ENCODE peak calls at places on chromosomes 13 and 19, in eight cellular contexts. F is CD8-positive, alpha-beta memory T cell; Z is CD4-positive, CD25-positive, alpha-beta regulatory T cell; B is heart right ventricle; L is heart left ventricle; W is tibial nerve; N is SJSA1; P is Peyer's patch. D is an unnamed sample.

GRCh38 chr19:3038214-3038613 is 9.1 kb upstream of the TLE2 start:
- DNase-seq in F (no peak), Z (no peak), B (no peak), L (no peak), W (no peak), N (no peak), P (no peak), D (no peak)

GRCh38 chr19:32373614-32374295 is 28.3 kb downstream of the ZNF507 start:
- DNase-seq in F (no peak), Z (no peak), B (peak; percentile 42), L (no peak), W (no peak), N (peak; percentile 95), P (no peak), D (peak; percentile 89)

GRCh38 chr19:1672038-1672768 is 19.8 kb upstream of the TCF3 start:
- DNase-seq in F (peak; percentile 32), Z (peak; percentile 55), B (no peak), L (no peak), W (no peak), N (peak; percentile 15), P (peak; percentile 60), D (peak; percentile 28)

GRCh38 chr13:76048126-76048525 is 412.0 kb downstream of the LMO7 start:
- DNase-seq in F (no peak), Z (no peak), B (no peak), L (no peak), W (no peak), N (no peak), P (no peak), D (no peak)

GRCh38 chr19:48874309-48875135 is 2.3 kb downstream of the PPP1R15A start:
- DNase-seq in F (peak; percentile 34), Z (peak; percentile 22), B (no peak), L (peak; percentile 77), W (peak; percentile 31), N (no peak), P (peak; percentile 37), D (peak; percentile 81)

GRCh38 chr19:35468637-35469036 is 20.6 kb downstream of the FFAR2 start:
- DNase-seq in F (peak; percentile 65), Z (peak; percentile 59), B (peak; percentile 18), L (peak; percentile 73), W (peak; percentile 23), N (no peak), P (peak; percentile 59), D (peak; percentile 23)

GRCh38 chr13:86193281-86193680 is 394.1 kb upstream of the SLITRK6 start:
- DNase-seq in F (no peak), Z (no peak), B (no peak), L (no peak), W (no peak), N (no peak), P (no peak), D (no peak)

GRCh38 chr19:4101496-4101770 is 22.5 kb downstream of the MAP2K2 start:
- DNase-seq in F (no peak), Z (no peak), B (no peak), L (no peak), W (no peak), N (no peak), P (no peak), D (no peak)

GRCh38 chr13:36764536-36764935 is 54.5 kb upstream of the RFXAP start:
- DNase-seq in F (no peak), Z (no peak), B (no peak), L (no peak), W (no peak), N (no peak), P (no peak), D (no peak)

GRCh38 chr19:1651548-1652394 is 644 bp downstream of the TCF3 start:
- DNase-seq in F (peak; percentile 48), Z (peak; percentile 67), B (no peak), L (peak; percentile 69), W (peak; percentile 9), N (peak; percentile 62), P (peak; percentile 49), D (peak; percentile 24)

GRCh38 chr19:19531951-19532805 is 3.5 kb downstream of the YJEFN3 start:
- DNase-seq in F (peak; percentile 74), Z (peak; percentile 79), B (peak; percentile 74), L (peak; percentile 93), W (peak; percentile 89), N (peak; percentile 49), P (peak; percentile 81), D (peak; percentile 72)

GRCh38 chr13:93183302-93183701 is 43.3 kb upstream of the GPC6 start:
- DNase-seq in F (no peak), Z (no peak), B (no peak), L (no peak), W (no peak), N (no peak), P (no peak), D (no peak)

GRCh38 chr19:6490134-6490533 is 8.5 kb upstream of the DENND1C start:
- DNase-seq in F (no peak), Z (no peak), B (no peak), L (no peak), W (no peak), N (no peak), P (no peak), D (no peak)

GRCh38 chr19:4967738-4968461 is 1.0 kb upstream of the KDM4B start:
- DNase-seq in F (no peak), Z (no peak), B (no peak), L (no peak), W (no peak), N (no peak), P (no peak), D (peak; percentile 53)

GRCh38 chr13:95677564-95678386 is 836 bp downstream of the DNAJC3 start:
- DNase-seq in F (no peak), Z (peak; percentile 33), B (peak; percentile 51), L (no peak), W (no peak), N (no peak), P (peak; percentile 45), D (peak; percentile 3)

GRCh38 chr13:95676775-95677563 is at the start of gene DNAJC3:
- DNase-seq in F (peak; percentile 99), Z (peak; percentile 99), B (peak; percentile 98), L (peak; percentile 100), W (peak; percentile 94), N (peak; percentile 97), P (peak; percentile 98), D (peak; percentile 98)

GRCh38 chr13:95679722-95680121 is 2.8 kb downstream of the DNAJC3 start:
- DNase-seq in F (no peak), Z (no peak), B (no peak), L (no peak), W (no peak), N (no peak), P (no peak), D (no peak)

GRCh38 chr13:95676100-95676774 is 702 bp upstream of the DNAJC3 start:
- DNase-seq in F (peak; percentile 27), Z (peak; percentile 68), B (peak; percentile 10), L (no peak), W (peak; percentile 11), N (no peak), P (peak; percentile 47), D (peak; percentile 0)

DNA sequence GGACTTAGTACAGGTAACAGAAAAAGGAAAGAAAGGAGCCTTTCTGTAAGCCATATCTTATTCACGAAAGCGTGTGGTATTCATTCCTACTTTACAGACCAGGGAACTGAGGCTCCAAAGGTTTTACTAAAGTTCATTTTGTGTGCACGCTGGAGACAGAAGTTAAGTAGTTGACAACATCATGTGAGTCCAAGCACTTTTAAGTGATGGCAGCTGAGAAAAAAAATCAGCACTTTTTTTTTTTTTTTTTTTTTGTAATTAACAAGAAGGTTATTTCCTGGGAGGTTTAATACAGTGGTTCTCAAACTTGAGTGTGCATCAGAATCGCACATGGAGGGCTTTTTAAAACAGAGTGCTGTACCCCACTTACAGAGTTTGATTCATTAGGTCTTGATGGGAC is 2.0 kb downstream of the DNAJC3 start:
- DNase-seq in F (no peak), Z (peak; percentile 6), B (no peak), L (no peak), W (no peak), N (no peak), P (no peak), D (no peak)
- H3K4me3 ChIP-seq in F (no peak overlapping the region), Z (peak overlapping the region; percentile 96), B (peak overlapping the region; percentile 85), L (peak overlapping the region; percentile 88), W (no peak overlapping the region), N (no peak overlapping the region), P (no peak overlapping the region), D (no peak overlapping the region)

GRCh38 chr19:57686727-57687126 is 5.0 kb downstream of the ZNF551 start:
- DNase-seq in F (no peak), Z (no peak), B (no peak), L (no peak), W (no peak), N (no peak), P (no peak), D (no peak)

GRCh38 chr19:57687363-57688010 is 5.7 kb downstream of the ZNF551 start:
- DNase-seq in F (no peak), Z (no peak), B (no peak), L (no peak), W (no peak), N (no peak), P (no peak), D (no peak)

GRCh38 chr19:57688011-57688763 is 6.4 kb downstream of the ZNF551 start:
- DNase-seq in F (no peak), Z (no peak), B (no peak), L (no peak), W (no peak), N (no peak), P (no peak), D (no peak)

DNA sequence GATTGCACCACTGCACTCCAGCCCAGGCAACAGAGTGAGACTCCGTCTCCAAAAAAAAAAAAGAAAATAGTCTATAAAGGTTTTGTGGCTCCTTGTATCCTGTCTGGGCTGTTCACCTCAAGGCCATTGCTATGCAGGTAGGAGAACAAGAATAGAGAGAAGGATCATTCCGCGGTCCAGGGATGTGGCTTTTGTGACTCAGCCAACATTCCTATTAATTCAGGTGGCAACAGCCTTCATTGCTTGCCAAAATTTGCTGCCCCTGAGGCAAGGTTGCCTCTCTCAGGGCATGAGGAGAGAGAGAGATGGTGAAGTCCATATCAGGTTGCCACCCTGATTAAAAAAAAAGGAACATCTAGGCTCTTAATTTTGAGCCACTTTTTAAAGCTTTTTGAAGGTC is 8.0 kb downstream of the ZNF551 start:
- DNase-seq in F (no peak), Z (no peak), B (no peak), L (no peak), W (no peak), N (no peak), P (no peak), D (no peak)
- H3K9me3 ChIP-seq in F (peaks cover 68% of the 10 kb centered on the region), Z (peaks cover 97% of the 10 kb centered on the region), B (peaks cover 69% of the 10 kb centered on the region), L (peaks cover 10% of the 10 kb centered on the region), W (peaks cover 7% of the 10 kb centered on the region), N (peaks cover 66% of the 10 kb centered on the region), P (peaks cover 97% of the 10 kb centered on the region), D (peaks cover 61% of the 10 kb centered on the region)

GRCh38 chr13:42762917-42763316 is 18.5 kb upstream of the FAM216B start:
- DNase-seq in F (no peak), Z (no peak), B (no peak), L (no peak), W (no peak), N (peak; percentile 75), P (no peak), D (no peak)
- H3K4me3 ChIP-seq in F (no peak overlapping the region), Z (no peak overlapping the region), B (no peak overlapping the region), L (no peak overlapping the region), W (no peak overlapping the region), N (no peak overlapping the region), P (no peak overlapping the region), D (no peak overlapping the region)

DNA sequence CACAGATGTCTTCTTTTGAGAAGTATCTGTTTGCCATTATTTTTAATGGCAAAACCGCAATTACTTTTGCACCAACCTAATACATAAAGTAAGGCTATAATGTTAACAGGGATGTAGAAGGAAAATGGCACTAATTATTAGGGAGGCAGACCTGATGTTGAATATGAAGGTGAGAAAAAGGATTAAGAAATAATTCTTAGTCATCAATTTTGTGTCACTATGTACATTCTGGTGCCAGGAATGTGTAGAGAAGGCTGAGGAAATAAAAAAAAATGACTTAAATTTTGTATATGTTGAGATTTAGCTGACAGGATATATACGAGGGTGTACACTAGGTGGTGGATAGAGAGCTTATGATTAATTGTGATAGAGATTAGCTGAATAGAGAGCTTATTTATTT is 12.6 kb downstream of the ZNF585B start:
- DNase-seq in F (no peak), Z (no peak), B (no peak), L (no peak), W (no peak), N (no peak), P (no peak), D (no peak)
- H3K9me3 ChIP-seq in F (peaks cover 6% of the 10 kb centered on the region), Z (peaks cover 70% of the 10 kb centered on the region), B (peaks cover 13% of the 10 kb centered on the region), L (no peaks in the 10 kb centered on the region), W (no peaks in the 10 kb centered on the region), N (peaks cover 3% of the 10 kb centered on the region), P (peaks cover 57% of the 10 kb centered on the region), D (peaks cover 2% of the 10 kb centered on the region)